ENCODE peak calls at places on chromosomes 3 and 15, in seven cellular contexts. R, A, O, W, L, M and F are unnamed samples.

GRCh38 chr15:27833178-27833577 is 265.9 kb downstream of the OCA2 start:
- DNase-seq in R (no peak), A (no peak), O (no peak), W (no peak), L (no peak), M (no peak), F (no peak)

GRCh38 chr3:32897202-32897601 is 54.2 kb upstream of the CCR4 start:
- DNase-seq in R (no peak), A (no peak), O (no peak), W (no peak), L (no peak), M (no peak), F (no peak)

GRCh38 chr3:17740703-17741102 is 1.7 kb downstream of the TBC1D5 start:
- DNase-seq in R (no peak), A (no peak), O (peak), W (no peak), L (no peak), M (no peak), F (peak)

GRCh38 chr3:185859294-185859972 is 34.6 kb upstream of the IGF2BP2 start:
- DNase-seq in R (no peak), A (no peak), O (peak), W (no peak), L (no peak), M (no peak), F (no peak)

GRCh38 chr3:175940881-175941280 is 1081.7 kb downstream of the NAALADL2 start:
- DNase-seq in R (peak), A (no peak), O (no peak), W (peak), L (peak), M (no peak), F (peak)

GRCh38 chr3:153162513-153163348 is 705 bp downstream of the RAP2B start:
- DNase-seq in R (no peak), A (peak), O (peak), W (peak), L (no peak), M (no peak), F (peak)

GRCh38 chr15:96187916-96188315 is 142.6 kb upstream of the NR2F2 start:
- DNase-seq in R (no peak), A (no peak), O (no peak), W (no peak), L (no peak), M (no peak), F (no peak)

GRCh38 chr3:187021748-187022402 is 91.5 kb downstream of the ST6GAL1 start:
- DNase-seq in R (no peak), A (no peak), O (no peak), W (no peak), L (no peak), M (no peak), F (peak)

GRCh38 chr3:87350367-87351199 is 74.2 kb upstream of the POU1F1 start:
- DNase-seq in R (peak), A (no peak), O (peak), W (no peak), L (peak), M (no peak), F (peak)

GRCh38 chr3:69032737-69033136 is 19.3 kb upstream of the EOGT start:
- DNase-seq in R (no peak), A (no peak), O (no peak), W (no peak), L (no peak), M (no peak), F (no peak)